ENCODE peak calls at places on chromosomes 12 and 14, in seven cellular contexts. J is ovary, O is mucosa of descending colon, P is lower lobe of right lung, E is stomach, B is testis, N is HCT116. U is an unnamed sample.

GRCh38 chr12:123286997-123287396 is 15.3 kb upstream of the CDK2AP1 start:
- DNase-seq in O (no peak), E (no peak), N (no peak), J (no peak), P (no peak), B (no peak), U (no peak)

GRCh38 chr14:36070056-36071043 is 106.2 kb downstream of the PTCSC3 start:
- DNase-seq in J (no peak), B (peak; percentile 70), E (peak; percentile 75), N (peak; percentile 55), P (peak; percentile 78), O (peak; percentile 66), U (peak; percentile 57)

GRCh38 chr12:90502070-90502469 is 452.9 kb downstream of the CCER1 start:
- DNase-seq in B (no peak), E (no peak), J (no peak), O (no peak), P (no peak), N (no peak), U (no peak)

GRCh38 chr14:99426265-99426664 is 54.4 kb downstream of the SETD3 start:
- DNase-seq in O (no peak), B (no peak), J (no peak), E (no peak), N (no peak), P (no peak), U (no peak)

GRCh38 chr14:91810699-91811098 is 56.6 kb downstream of the TC2N start:
- DNase-seq in N (no peak), P (no peak), B (no peak), J (no peak), O (no peak), E (no peak), U (no peak)

GRCh38 chr14:56189306-56189705 is 71.1 kb downstream of the PELI2 start:
- DNase-seq in B (no peak), J (no peak), E (no peak), N (no peak), P (no peak), O (no peak), U (no peak)

GRCh38 chr12:68406134-68406576 is 74.0 kb upstream of the MDM1 start:
- DNase-seq in J (peak; percentile 90), N (no peak), O (peak; percentile 93), B (peak; percentile 84), P (peak; percentile 93), E (peak; percentile 88), U (no peak)

GRCh38 chr12:59820594-59821011 is 224.8 kb downstream of the SLC16A7 start:
- DNase-seq in O (no peak), J (no peak), N (no peak), P (no peak), E (no peak), B (no peak), U (no peak)

GRCh38 chr14:72715215-72715909 is 178.5 kb downstream of the DPF3 start:
- DNase-seq in J (no peak), P (no peak), B (peak; percentile 78), N (no peak), E (no peak), O (no peak), U (no peak)

GRCh38 chr14:32080001-32080510 is 3.0 kb downstream of the ARHGAP5 start:
- DNase-seq in N (no peak), O (no peak), P (no peak), J (no peak), E (no peak), B (no peak), U (no peak)
- H3K4me3 ChIP-seq in N (no peak overlapping the region), O (no peak overlapping the region), P (no peak overlapping the region), J (no peak overlapping the region), E (peak overlapping the region; percentile 88), B (no peak overlapping the region), U (no peak overlapping the region)

GRCh38 chr12:121792607-121793500 is 634 bp downstream of the RHOF start:
- DNase-seq in O (peak; percentile 45), N (no peak), E (peak; percentile 58), P (peak; percentile 81), B (no peak), J (peak; percentile 78), U (no peak)

GRCh38 chr12:121789800-121790748 is 3.4 kb downstream of the RHOF start:
- DNase-seq in P (peak; percentile 90), E (peak; percentile 75), J (no peak), N (no peak), B (no peak), O (peak; percentile 78), U (no peak)

GRCh38 chr12:121793501-121793835 is at the start of gene RHOF:
- DNase-seq in O (peak; percentile 70), J (peak; percentile 63), N (no peak), E (peak; percentile 68), P (peak; percentile 80), B (no peak), U (no peak)

GRCh38 chr12:121793836-121794531 is 496 bp upstream of the RHOF start:
- DNase-seq in O (peak; percentile 95), P (peak; percentile 96), N (peak; percentile 89), B (peak; percentile 91), J (peak; percentile 92), E (peak; percentile 94), U (peak; percentile 91)

GRCh38 chr12:121791671-121792496 is 1.6 kb downstream of the RHOF start:
- DNase-seq in B (no peak), J (no peak), N (no peak), O (peak; percentile 71), P (no peak), E (peak; percentile 64), U (no peak)
- H3K4me3 ChIP-seq in B (no peak overlapping the region), J (no peak overlapping the region), N (peak overlapping the region; percentile 91), O (peak overlapping the region; percentile 42), P (peak overlapping the region; percentile 68), E (peak overlapping the region; percentile 61), U (peak overlapping the region; percentile 13)

DNA sequence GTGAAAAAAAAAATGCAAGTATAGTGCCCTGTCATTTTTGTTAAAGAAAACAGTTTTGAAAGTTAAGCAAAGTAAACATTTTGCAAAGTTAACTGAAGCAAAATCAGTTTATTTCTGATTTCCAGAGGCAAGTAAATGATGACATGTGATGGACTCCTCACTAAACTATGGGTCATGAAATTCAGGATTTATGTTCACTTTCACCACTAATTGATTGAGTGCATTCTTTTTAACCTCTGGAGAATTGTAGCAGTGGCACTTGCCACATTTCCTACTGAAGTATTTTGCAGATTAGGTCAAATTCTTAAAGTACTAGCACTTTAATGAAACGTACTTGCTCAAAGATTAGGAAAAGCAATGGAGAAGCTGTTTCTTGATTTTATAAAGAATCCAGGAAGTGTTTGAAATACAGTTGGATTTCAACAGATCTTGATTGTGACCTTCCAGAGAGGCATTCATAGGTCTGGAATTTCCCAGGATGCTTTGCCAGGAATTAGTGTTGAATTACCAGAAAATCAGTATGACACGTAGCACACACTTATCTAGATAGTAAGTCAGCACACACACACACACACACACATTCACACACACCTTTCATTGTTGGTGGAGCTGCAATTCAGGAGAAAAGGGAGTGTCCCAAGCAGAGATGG is 162.6 kb downstream of the MYRFL start:
- DNase-seq in P (no peak), O (peak; percentile 83), N (peak; percentile 75), J (no peak), B (no peak), E (no peak), U (no peak)
- H3K4me3 ChIP-seq in P (no peak overlapping the region), O (no peak overlapping the region), N (peak overlapping the region; percentile 35), J (no peak overlapping the region), B (no peak overlapping the region), E (no peak overlapping the region), U (no peak overlapping the region)

GRCh38 chr12:128771681-128772080 is 52.1 kb downstream of the SLC15A4 start:
- DNase-seq in B (no peak), N (no peak), E (no peak), P (no peak), O (no peak), J (no peak), U (no peak)

GRCh38 chr12:128772249-128772648 is 51.5 kb downstream of the SLC15A4 start:
- DNase-seq in O (no peak), E (no peak), J (no peak), P (no peak), N (no peak), B (no peak), U (no peak)

GRCh38 chr12:128767518-128767917 is 56.2 kb downstream of the SLC15A4 start:
- DNase-seq in P (no peak), B (no peak), N (no peak), J (no peak), O (no peak), E (no peak), U (no peak)

GRCh38 chr12:128763395-128763794 is 60.4 kb downstream of the SLC15A4 start:
- DNase-seq in P (no peak), O (no peak), E (no peak), J (no peak), B (no peak), N (no peak), U (no peak)

DNA sequence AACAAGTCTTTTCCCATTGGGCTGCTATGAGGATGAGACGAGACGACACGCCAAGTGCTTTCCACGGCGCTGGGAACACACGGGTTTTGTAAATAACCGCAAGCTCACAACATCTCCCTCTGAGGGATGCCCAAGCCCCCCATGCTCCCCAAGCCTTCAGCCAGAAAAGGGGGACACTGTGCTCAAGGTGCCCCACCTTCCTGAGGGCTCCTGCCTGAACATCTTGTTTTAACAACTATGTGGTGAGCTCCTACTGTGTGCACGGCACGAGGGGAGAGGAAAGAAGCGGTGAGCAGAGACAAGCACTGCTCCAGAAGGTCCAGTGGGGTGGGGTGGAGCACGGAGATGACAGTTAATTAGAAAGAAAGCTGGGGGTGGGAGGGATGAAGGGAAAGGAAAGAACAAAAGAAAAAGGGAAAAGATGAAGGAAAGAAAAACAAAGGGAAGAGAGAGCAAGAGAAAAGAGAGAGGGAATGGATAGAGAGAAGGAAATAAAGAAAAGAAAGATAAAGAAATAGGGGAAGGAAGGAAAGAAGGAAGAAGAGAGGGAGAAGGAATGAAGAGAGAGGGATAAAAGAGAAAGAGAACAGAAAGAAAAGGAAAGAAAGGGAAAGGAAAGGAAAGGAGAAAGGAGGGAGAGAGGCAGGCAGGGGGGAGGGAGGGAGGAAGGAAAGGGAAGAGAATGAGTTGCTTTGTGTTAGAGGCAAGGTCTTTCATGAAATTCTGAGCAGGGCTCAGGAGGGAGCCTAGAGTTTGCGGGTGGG is 56.8 kb downstream of the SLC15A4 start:
- DNase-seq in B (no peak), E (no peak), N (no peak), P (no peak), O (no peak), J (no peak), U (no peak)
- H3K4me3 ChIP-seq in B (no peak overlapping the region), E (no peak overlapping the region), N (no peak overlapping the region), P (no peak overlapping the region), O (no peak overlapping the region), J (no peak overlapping the region), U (no peak overlapping the region)

GRCh38 chr14:62439210-62439609 is 606.0 kb downstream of the KCNH5 start:
- DNase-seq in O (no peak), J (no peak), E (no peak), P (no peak), N (no peak), B (no peak), U (no peak)
- H3K4me3 ChIP-seq in O (no peak overlapping the region), J (no peak overlapping the region), E (no peak overlapping the region), P (no peak overlapping the region), N (no peak overlapping the region), B (no peak overlapping the region), U (no peak overlapping the region)

DNA sequence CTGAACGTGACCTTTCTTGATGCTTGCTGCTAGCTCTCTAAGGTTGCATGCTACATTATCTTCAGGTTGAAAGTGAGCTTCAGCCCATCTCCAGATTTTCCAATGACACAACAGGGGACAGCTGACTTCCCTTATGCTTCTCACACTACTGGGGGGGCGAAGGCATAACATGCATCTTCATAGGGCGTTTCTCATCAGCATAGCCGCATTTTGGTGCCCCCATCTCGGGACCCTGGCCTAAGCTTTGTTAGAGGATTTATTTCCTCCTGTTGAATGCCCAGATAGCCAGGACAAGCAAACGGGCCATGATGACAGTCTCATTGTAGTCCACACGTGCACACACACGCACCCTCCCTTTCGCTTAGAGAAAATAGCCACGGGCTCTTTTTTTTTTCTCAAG is 30.7 kb downstream of the SSPN start:
- DNase-seq in J (no peak), B (no peak), O (no peak), N (no peak), P (no peak), E (no peak), U (no peak)
- H3K4me3 ChIP-seq in J (peak overlapping the region; percentile 43), B (peak overlapping the region; percentile 46), O (no peak overlapping the region), N (no peak overlapping the region), P (peak overlapping the region; percentile 48), E (peak overlapping the region; percentile 43), U (peak overlapping the region; percentile 45)